ENCODE peak calls at places on chromosomes 3 and 15, in five cellular contexts. E is activated effector memory CD4-positive, alpha-beta T cell treated with Interleukin-2 at 50 U/mL for 16 hours; G is adipocyte; Q is SIG-M5; B is hepatocyte. U is an unnamed sample.

GRCh38 chr3:186790261-186790981 is 7.0 kb downstream of the EIF4A2 start:
- DNase-seq in E (no peak), G (peak), Q (no peak), B (no peak), U (no peak)

GRCh38 chr15:62262305-62262941 is 97.3 kb upstream of the C2CD4B start:
- DNase-seq in E (no peak), G (no peak), Q (no peak), B (no peak), U (no peak)

GRCh38 chr3:66638717-66639116 is 137.9 kb upstream of the LRIG1 start:
- DNase-seq in E (no peak), G (no peak), Q (peak), B (no peak), U (no peak)

GRCh38 chr15:67542462-67543347 is at the start of gene MAP2K5:
- DNase-seq in E (peak), G (peak), Q (no peak), B (peak), U (peak)

GRCh38 chr3:145259166-145259565 is 901.8 kb downstream of the PLOD2 start:
- DNase-seq in E (no peak), G (no peak), Q (no peak), B (no peak), U (no peak)

GRCh38 chr15:95610945-95611344 is 719.6 kb upstream of the NR2F2 start:
- DNase-seq in E (no peak), G (no peak), Q (no peak), B (no peak), U (no peak)

GRCh38 chr15:97745481-97746071 is 214.9 kb upstream of the ARRDC4 start:
- DNase-seq in E (no peak), G (peak), Q (no peak), B (peak), U (peak)

GRCh38 chr3:22175899-22176298 is 424.9 kb upstream of the ZNF385D start:
- DNase-seq in E (no peak), G (peak), Q (no peak), B (no peak), U (no peak)

GRCh38 chr3:120163023-120163422 is 68.8 kb upstream of the GSK3B start:
- DNase-seq in E (no peak), G (no peak), Q (no peak), B (peak), U (no peak)

GRCh38 chr3:1068985-1069384 is 23.8 kb upstream of the CNTN6 start:
- DNase-seq in E (no peak), G (no peak), Q (no peak), B (peak), U (no peak)

GRCh38 chr3:100023150-100023549 is 91.2 kb downstream of the FILIP1L start:
- DNase-seq in E (no peak), G (peak), Q (no peak), B (no peak), U (no peak)

GRCh38 chr3:172622916-172623700 is 87.8 kb downstream of the NCEH1 start:
- DNase-seq in E (no peak), G (peak), Q (no peak), B (peak), U (no peak)

GRCh38 chr3:57292159-57292894 is at the start of gene ASB14:
- DNase-seq in E (no peak), G (no peak), Q (no peak), B (no peak), U (no peak)

GRCh38 chr3:189588061-189588817 is 43.0 kb upstream of the TP63 start:
- DNase-seq in E (no peak), G (peak), Q (no peak), B (no peak), U (no peak)

GRCh38 chr15:67176195-67176971 is 78.1 kb downstream of the AAGAB start:
- DNase-seq in E (no peak), G (no peak), Q (no peak), B (peak), U (no peak)

GRCh38 chr3:144060881-144061280 is 89.3 kb downstream of the DIPK2A start:
- DNase-seq in E (no peak), G (no peak), Q (no peak), B (no peak), U (no peak)

GRCh38 chr3:131356006-131356405 is 25.6 kb upstream of the NUDT16 start:
- DNase-seq in E (no peak), G (peak), Q (no peak), B (no peak), U (no peak)

GRCh38 chr3:160544837-160545236 is 20.5 kb downstream of the KPNA4 start:
- DNase-seq in E (no peak), G (peak), Q (no peak), B (no peak), U (no peak)

GRCh38 chr15:92910451-92910850 is 10.3 kb downstream of the CHD2 start:
- DNase-seq in E (no peak), G (no peak), Q (no peak), B (no peak), U (no peak)

GRCh38 chr15:76193934-76194333 is 117.3 kb downstream of the ETFA start:
- DNase-seq in E (no peak), G (no peak), Q (no peak), B (no peak), U (no peak)

GRCh38 chr3:153440311-153440710 is 278.3 kb downstream of the RAP2B start:
- DNase-seq in E (no peak), G (no peak), Q (no peak), B (no peak), U (no peak)

U was measured in HuH-7.